ENCODE peak calls at places on chromosomes 1 and 21, in six cellular contexts. One of them, this sample, is unnamed.
A peak's percentile ranks its signal among the peaks of the same experiment; 100 is the strongest.

GRCh38 chr21:46154955-46155513 is 345 bp downstream of the FTCD start:
- DNase-seq in OCI-LY7: no peak
- DNase-seq in NCI-H1105 treated with DMSO at 0.1 percent for 48 hours: no peak
- DNase-seq in NCI-H146: no peak
- DNase-seq in endothelial cell: no peak
- DNase-seq in NCI-H82: no peak
- DNase-seq in this sample: no peak

GRCh38 chr1:35287807-35288640 is 19.5 kb downstream of the ZMYM4 start:
- DNase-seq in OCI-LY7: no peak
- DNase-seq in NCI-H1105 treated with DMSO at 0.1 percent for 48 hours: no peak
- DNase-seq in NCI-H146: no peak
- DNase-seq in endothelial cell: no peak
- DNase-seq in NCI-H82: no peak
- DNase-seq in this sample: no peak

GRCh38 chr1:15799004-15799867 is 8.2 kb downstream of the UQCRHL start:
- DNase-seq in OCI-LY7: no peak
- DNase-seq in NCI-H1105 treated with DMSO at 0.1 percent for 48 hours: no peak
- DNase-seq in NCI-H146: no peak
- DNase-seq in endothelial cell: no peak
- DNase-seq in NCI-H82: no peak
- DNase-seq in this sample: no peak

GRCh38 chr1:59413327-59413720 is 116.4 kb downstream of the FGGY start:
- DNase-seq in OCI-LY7: no peak
- DNase-seq in NCI-H1105 treated with DMSO at 0.1 percent for 48 hours: no peak
- DNase-seq in NCI-H146: no peak
- DNase-seq in endothelial cell: no peak
- DNase-seq in NCI-H82: no peak
- DNase-seq in this sample: no peak

GRCh38 chr1:202291961-202292712 is 49.6 kb downstream of the UBE2T start:
- DNase-seq in OCI-LY7: no peak
- DNase-seq in NCI-H1105 treated with DMSO at 0.1 percent for 48 hours: no peak
- DNase-seq in NCI-H146: no peak
- DNase-seq in endothelial cell: no peak
- DNase-seq in NCI-H82: peak; percentile 96
- DNase-seq in this sample: peak; percentile 76

GRCh38 chr1:180787628-180788307 is 124.9 kb upstream of the KIAA1614 start:
- DNase-seq in OCI-LY7: no peak
- DNase-seq in NCI-H1105 treated with DMSO at 0.1 percent for 48 hours: no peak
- DNase-seq in NCI-H146: no peak
- DNase-seq in endothelial cell: no peak
- DNase-seq in NCI-H82: no peak
- DNase-seq in this sample: no peak

GRCh38 chr1:170929412-170929834 is 5.9 kb upstream of the MROH9 start:
- DNase-seq in OCI-LY7: no peak
- DNase-seq in NCI-H1105 treated with DMSO at 0.1 percent for 48 hours: no peak
- DNase-seq in NCI-H146: no peak
- DNase-seq in endothelial cell: no peak
- DNase-seq in NCI-H82: no peak
- DNase-seq in this sample: no peak

GRCh38 chr1:76381450-76382108 is 307.0 kb downstream of the ST6GALNAC3 start:
- DNase-seq in OCI-LY7: no peak
- DNase-seq in NCI-H1105 treated with DMSO at 0.1 percent for 48 hours: no peak
- DNase-seq in NCI-H146: no peak
- DNase-seq in endothelial cell: no peak
- DNase-seq in NCI-H82: no peak
- DNase-seq in this sample: no peak

GRCh38 chr1:71828431-71829012 is 453.8 kb downstream of the NEGR1 start:
- DNase-seq in OCI-LY7: no peak
- DNase-seq in NCI-H1105 treated with DMSO at 0.1 percent for 48 hours: no peak
- DNase-seq in NCI-H146: peak; percentile 69
- DNase-seq in endothelial cell: no peak
- DNase-seq in NCI-H82: no peak
- DNase-seq in this sample: peak; percentile 38

GRCh38 chr1:159992161-159992560 is 38.1 kb upstream of the SLAMF9 start:
- DNase-seq in OCI-LY7: no peak
- DNase-seq in NCI-H1105 treated with DMSO at 0.1 percent for 48 hours: no peak
- DNase-seq in NCI-H146: no peak
- DNase-seq in endothelial cell: no peak
- DNase-seq in NCI-H82: no peak
- DNase-seq in this sample: peak; percentile 39

GRCh38 chr1:178143730-178144343 is 49.9 kb downstream of the RASAL2 start:
- DNase-seq in OCI-LY7: no peak
- DNase-seq in NCI-H1105 treated with DMSO at 0.1 percent for 48 hours: no peak
- DNase-seq in NCI-H146: no peak
- DNase-seq in endothelial cell: no peak
- DNase-seq in NCI-H82: peak; percentile 17
- DNase-seq in this sample: no peak

GRCh38 chr21:45846373-45847160 is 135.0 kb upstream of the COL6A1 start:
- DNase-seq in OCI-LY7: no peak
- DNase-seq in NCI-H1105 treated with DMSO at 0.1 percent for 48 hours: no peak
- DNase-seq in NCI-H146: no peak
- DNase-seq in endothelial cell: no peak
- DNase-seq in NCI-H82: no peak
- DNase-seq in this sample: no peak

GRCh38 chr1:218516526-218516925 is 171.4 kb downstream of the TGFB2 start:
- DNase-seq in OCI-LY7: no peak
- DNase-seq in NCI-H1105 treated with DMSO at 0.1 percent for 48 hours: no peak
- DNase-seq in NCI-H146: no peak
- DNase-seq in endothelial cell: no peak
- DNase-seq in NCI-H82: no peak
- DNase-seq in this sample: no peak

GRCh38 chr1:18923721-18924610 is 21.6 kb upstream of the ALDH4A1 start:
- DNase-seq in OCI-LY7: no peak
- DNase-seq in NCI-H1105 treated with DMSO at 0.1 percent for 48 hours: peak; percentile 65
- DNase-seq in NCI-H146: no peak
- DNase-seq in endothelial cell: no peak
- DNase-seq in NCI-H82: no peak
- DNase-seq in this sample: no peak

GRCh38 chr1:11708554-11709350 is 17.2 kb downstream of the DRAXIN start:
- DNase-seq in OCI-LY7: no peak
- DNase-seq in NCI-H1105 treated with DMSO at 0.1 percent for 48 hours: no peak
- DNase-seq in NCI-H146: no peak
- DNase-seq in endothelial cell: no peak
- DNase-seq in NCI-H82: no peak
- DNase-seq in this sample: no peak

GRCh38 chr1:41474490-41475271 is 9.8 kb downstream of the EDN2 start:
- DNase-seq in OCI-LY7: no peak
- DNase-seq in NCI-H1105 treated with DMSO at 0.1 percent for 48 hours: peak; percentile 77
- DNase-seq in NCI-H146: no peak
- DNase-seq in endothelial cell: no peak
- DNase-seq in NCI-H82: no peak
- DNase-seq in this sample: no peak

GRCh38 chr1:29136463-29136915 is 12.8 kb upstream of the TMEM200B start:
- DNase-seq in OCI-LY7: no peak
- DNase-seq in NCI-H1105 treated with DMSO at 0.1 percent for 48 hours: no peak
- DNase-seq in NCI-H146: no peak
- DNase-seq in endothelial cell: no peak
- DNase-seq in NCI-H82: no peak
- DNase-seq in this sample: peak; percentile 19

GRCh38 chr1:181459067-181459466 is 24.2 kb upstream of the CACNA1E start:
- DNase-seq in OCI-LY7: no peak
- DNase-seq in NCI-H1105 treated with DMSO at 0.1 percent for 48 hours: no peak
- DNase-seq in NCI-H146: no peak
- DNase-seq in endothelial cell: no peak
- DNase-seq in NCI-H82: no peak
- DNase-seq in this sample: no peak

GRCh38 chr1:1157426-1157913 is 16.2 kb upstream of the TTLL10 start:
- DNase-seq in OCI-LY7: peak; percentile 41
- DNase-seq in NCI-H1105 treated with DMSO at 0.1 percent for 48 hours: no peak
- DNase-seq in NCI-H146: peak; percentile 89
- DNase-seq in endothelial cell: peak; percentile 65
- DNase-seq in NCI-H82: peak; percentile 60
- DNase-seq in this sample: peak; percentile 85

GRCh38 chr1:206469933-206470691 is at the start of gene IKBKE:
- DNase-seq in OCI-LY7: peak; percentile 89
- DNase-seq in NCI-H1105 treated with DMSO at 0.1 percent for 48 hours: no peak
- DNase-seq in NCI-H146: peak; percentile 59
- DNase-seq in endothelial cell: peak; percentile 38
- DNase-seq in NCI-H82: no peak
- DNase-seq in this sample: peak; percentile 76

GRCh38 chr1:47249755-47250154 is 17.7 kb upstream of the TAL1 start:
- DNase-seq in OCI-LY7: no peak
- DNase-seq in NCI-H1105 treated with DMSO at 0.1 percent for 48 hours: no peak
- DNase-seq in NCI-H146: no peak
- DNase-seq in endothelial cell: no peak
- DNase-seq in NCI-H82: no peak
- DNase-seq in this sample: no peak

GRCh38 chr1:33147997-33148314 is 33.9 kb downstream of the TRIM62 start:
- DNase-seq in OCI-LY7: no peak
- DNase-seq in NCI-H1105 treated with DMSO at 0.1 percent for 48 hours: no peak
- DNase-seq in NCI-H146: no peak
- DNase-seq in endothelial cell: no peak
- DNase-seq in NCI-H82: peak; percentile 55
- DNase-seq in this sample: peak; percentile 14

GRCh38 chr1:55378582-55378981 is 163.4 kb upstream of the USP24 start:
- DNase-seq in OCI-LY7: peak; percentile 16
- DNase-seq in NCI-H1105 treated with DMSO at 0.1 percent for 48 hours: no peak
- DNase-seq in NCI-H146: no peak
- DNase-seq in endothelial cell: peak; percentile 59
- DNase-seq in NCI-H82: peak; percentile 86
- DNase-seq in this sample: peak; percentile 15

GRCh38 chr1:109814993-109815786 is 51.5 kb upstream of the EPS8L3 start:
- DNase-seq in OCI-LY7: no peak
- DNase-seq in NCI-H1105 treated with DMSO at 0.1 percent for 48 hours: no peak
- DNase-seq in NCI-H146: no peak
- DNase-seq in endothelial cell: no peak
- DNase-seq in NCI-H82: no peak
- DNase-seq in this sample: no peak